ENCODE peak calls at places on chromosomes 13 and 19, in five cellular contexts. A is Ammon's horn; G is NCI-H748 treated with DMSO at 0.1 percent for 48 hours; F is CD4-positive, alpha-beta memory T cell; D is epithelial cell of esophagus. M is an unnamed sample.
A peak's percentile ranks its signal among the peaks of the same experiment; 100 is the strongest.

GRCh38 chr19:17829855-17830566 is 8.7 kb upstream of the INSL3 start:
- DNase-seq in A (peak; percentile 44), G (peak; percentile 27), F (no peak), D (peak; percentile 79), M (no peak)

GRCh38 chr13:47250141-47250540 is 353.3 kb upstream of the HTR2A start:
- DNase-seq in A (no peak), G (no peak), F (no peak), D (peak; percentile 69), M (no peak)

GRCh38 chr19:42323473-42323851 is 2.0 kb upstream of the MEGF8 start:
- DNase-seq in A (no peak), G (no peak), F (no peak), D (no peak), M (no peak)

GRCh38 chr19:41671481-41671880 is 16.6 kb downstream of the CEACAM7 start:
- DNase-seq in A (no peak), G (no peak), F (no peak), D (no peak), M (no peak)

GRCh38 chr19:42254083-42254849 is 662 bp downstream of the ERF start:
- DNase-seq in A (no peak), G (no peak), F (peak; percentile 84), D (peak; percentile 52), M (peak; percentile 83)

GRCh38 chr13:99380921-99381645 is 73.9 kb upstream of the GPR183 start:
- DNase-seq in A (no peak), G (no peak), F (no peak), D (no peak), M (peak; percentile 73)

GRCh38 chr13:70732611-70733010 is 624.4 kb upstream of the KLHL1 start:
- DNase-seq in A (no peak), G (peak; percentile 99), F (no peak), D (no peak), M (no peak)

GRCh38 chr13:43787998-43788397 is 1.2 kb upstream of the ENOX1 start:
- DNase-seq in A (peak; percentile 55), G (peak; percentile 15), F (no peak), D (peak; percentile 65), M (no peak)

GRCh38 chr19:38695832-38696732 is 48.2 kb downstream of the CAPN12 start:
- DNase-seq in A (no peak), G (no peak), F (no peak), D (no peak), M (no peak)

GRCh38 chr13:95924389-95924994 is 128.7 kb downstream of the UGGT2 start:
- DNase-seq in A (no peak), G (no peak), F (no peak), D (peak; percentile 91), M (no peak)

GRCh38 chr13:113448545-113448884 is 4.8 kb downstream of the ADPRHL1 start:
- DNase-seq in A (no peak), G (no peak), F (no peak), D (no peak), M (no peak)